ENCODE peak calls at places on chromosomes 12 and 14, in nine cellular contexts. U, I, R, J, X, W, G, Q and H are unnamed samples.

GRCh38 chr14:59278111-59278510 is 89.6 kb downstream of the DAAM1 start:
- DNase-seq in U (no peak), X (peak; percentile 97), G (no peak), I (no peak), W (no peak), Q (no peak), R (no peak), J (peak; percentile 91), H (no peak)

GRCh38 chr12:77062846-77063461 is 2.4 kb downstream of the E2F7 start:
- DNase-seq in R (no peak), W (no peak), Q (no peak), G (no peak), J (peak; percentile 90), X (peak; percentile 87), U (no peak), I (no peak), H (no peak)

GRCh38 chr12:107736914-107737313 is 24.0 kb downstream of the PRDM4 start:
- DNase-seq in G (no peak), W (no peak), I (no peak), X (no peak), R (no peak), U (no peak), Q (no peak), J (no peak), H (no peak)

GRCh38 chr12:52032431-52032796 is 18.8 kb upstream of the NR4A1 start:
- DNase-seq in X (peak; percentile 48), G (peak; percentile 18), J (peak; percentile 36), W (no peak), Q (peak; percentile 81), I (no peak), U (peak; percentile 32), R (no peak), H (peak; percentile 59)

GRCh38 chr14:89367449-89368120 is 49.4 kb downstream of the FOXN3 start:
- DNase-seq in I (no peak), R (peak; percentile 20), Q (no peak), W (no peak), X (no peak), G (no peak), U (no peak), J (no peak), H (no peak)

GRCh38 chr14:24880689-24881088 is 169.3 kb downstream of the STXBP6 start:
- DNase-seq in U (no peak), I (no peak), R (no peak), J (no peak), Q (no peak), X (peak; percentile 33), W (no peak), G (no peak), H (no peak)

GRCh38 chr12:46574853-46575252 is 202.3 kb upstream of the SLC38A2 start:
- DNase-seq in G (no peak), R (no peak), X (no peak), U (no peak), J (no peak), Q (no peak), I (no peak), W (no peak), H (no peak)

GRCh38 chr12:2453076-2453806 is 341.5 kb upstream of the FKBP4 start:
- DNase-seq in R (no peak), W (no peak), G (no peak), Q (no peak), X (no peak), I (no peak), U (no peak), J (no peak), H (no peak)

GRCh38 chr12:112097641-112098040 is 10.9 kb downstream of the NAA25 start:
- DNase-seq in J (peak; percentile 51), U (no peak), X (peak; percentile 36), Q (no peak), I (no peak), W (no peak), R (no peak), G (no peak), H (no peak)

GRCh38 chr12:69074559-69075349 is 141.8 kb upstream of the CPM start:
- DNase-seq in J (peak; percentile 58), I (no peak), X (no peak), G (no peak), U (no peak), Q (no peak), W (no peak), R (no peak), H (no peak)

GRCh38 chr12:119735079-119735478 is 67.1 kb downstream of the PRKAB1 start:
- DNase-seq in I (no peak), U (no peak), W (no peak), G (no peak), Q (no peak), X (no peak), J (no peak), R (no peak), H (no peak)

GRCh38 chr14:102591372-102591943 is 991 bp upstream of the RCOR1 start:
- DNase-seq in W (peak; percentile 48), U (peak; percentile 25), I (no peak), X (peak; percentile 17), G (no peak), J (no peak), Q (peak; percentile 83), R (peak; percentile 55), H (no peak)

GRCh38 chr12:69897744-69898143 is 72.7 kb downstream of the MYRFL start:
- DNase-seq in I (no peak), Q (no peak), G (no peak), W (no peak), X (peak; percentile 84), R (no peak), J (peak; percentile 82), U (peak; percentile 10), H (no peak)

GRCh38 chr14:88493392-88494185 is 61.2 kb downstream of the PTPN21 start:
- DNase-seq in R (no peak), G (no peak), U (no peak), J (no peak), W (no peak), I (no peak), X (no peak), Q (no peak), H (no peak)

GRCh38 chr12:27785882-27786570 is 6.0 kb upstream of the MANSC4 start:
- DNase-seq in J (peak; percentile 90), X (peak; percentile 85), I (no peak), W (no peak), U (no peak), Q (no peak), R (no peak), G (no peak), H (no peak)

GRCh38 chr12:99611590-99611989 is 36.0 kb upstream of the GARIN6 start:
- DNase-seq in R (no peak), J (no peak), X (no peak), W (no peak), I (no peak), Q (no peak), U (no peak), G (no peak), H (no peak)

GRCh38 chr12:126747530-126748149 is 1519.3 kb upstream of the TMEM132C start:
- DNase-seq in X (no peak), W (peak; percentile 56), Q (no peak), J (peak; percentile 19), G (no peak), I (no peak), R (peak; percentile 71), U (no peak), H (no peak)

GRCh38 chr14:72518809-72519377 is 375.0 kb downstream of the DPF3 start:
- DNase-seq in U (no peak), R (no peak), I (no peak), Q (no peak), W (peak; percentile 35), X (no peak), J (no peak), G (no peak), H (no peak)